ENCODE peak calls at places on chromosomes 16 and 17, in six cellular contexts. One of them, this sample, is unnamed.

GRCh38 chr16:47987136-47987535 is 168.7 kb downstream of the ABCC12 start:
- DNase-seq in fibroblast of lung: no peak
- DNase-seq in K562: no peak
- DNase-seq in thoracic aorta: no peak
- DNase-seq in body of pancreas: no peak
- DNase-seq in heart right ventricle: no peak
- DNase-seq in this sample: no peak

GRCh38 chr17:81927145-81927652 is 336 bp downstream of the MAFG start:
- DNase-seq in fibroblast of lung: no peak
- DNase-seq in heart right ventricle: no peak
- DNase-seq in K562: peak; percentile 74
- DNase-seq in body of pancreas: no peak
- DNase-seq in thoracic aorta: no peak
- DNase-seq in this sample: no peak

GRCh38 chr17:43418441-43419374 is 19.9 kb downstream of the ARL4D start:
- DNase-seq in body of pancreas: peak; percentile 27
- DNase-seq in fibroblast of lung: peak; percentile 83
- DNase-seq in thoracic aorta: no peak
- DNase-seq in K562: no peak
- DNase-seq in heart right ventricle: no peak
- DNase-seq in this sample: peak; percentile 90

GRCh38 chr17:2853111-2853721 is 57.0 kb downstream of the RAP1GAP2 start:
- DNase-seq in K562: no peak
- DNase-seq in thoracic aorta: peak; percentile 25
- DNase-seq in body of pancreas: peak; percentile 62
- DNase-seq in fibroblast of lung: peak; percentile 40
- DNase-seq in heart right ventricle: peak; percentile 68
- DNase-seq in this sample: no peak

GRCh38 chr16:68936729-68937631 is 93.6 kb downstream of the TANGO6 start:
- DNase-seq in heart right ventricle: no peak
- DNase-seq in thoracic aorta: no peak
- DNase-seq in body of pancreas: no peak
- DNase-seq in fibroblast of lung: peak; percentile 18
- DNase-seq in K562: no peak
- DNase-seq in this sample: peak; percentile 99

GRCh38 chr17:54754560-54754959 is 146.1 kb upstream of the TOM1L1 start:
- DNase-seq in body of pancreas: no peak
- DNase-seq in K562: peak; percentile 43
- DNase-seq in fibroblast of lung: no peak
- DNase-seq in thoracic aorta: no peak
- DNase-seq in heart right ventricle: no peak
- DNase-seq in this sample: no peak

GRCh38 chr17:41417576-41418015 is 6.8 kb downstream of the KRT37 start:
- DNase-seq in thoracic aorta: no peak
- DNase-seq in body of pancreas: no peak
- DNase-seq in K562: peak; percentile 54
- DNase-seq in heart right ventricle: no peak
- DNase-seq in fibroblast of lung: no peak
- DNase-seq in this sample: peak; percentile 67

GRCh38 chr16:19945934-19946333 is 61.3 kb upstream of the GPRC5B start:
- DNase-seq in fibroblast of lung: no peak
- DNase-seq in K562: no peak
- DNase-seq in body of pancreas: no peak
- DNase-seq in thoracic aorta: no peak
- DNase-seq in heart right ventricle: no peak
- DNase-seq in this sample: no peak

GRCh38 chr16:65254144-65254543 is 132.3 kb upstream of the CDH11 start:
- DNase-seq in heart right ventricle: no peak
- DNase-seq in fibroblast of lung: no peak
- DNase-seq in thoracic aorta: no peak
- DNase-seq in K562: no peak
- DNase-seq in body of pancreas: no peak
- DNase-seq in this sample: no peak

GRCh38 chr16:80449332-80449731 is 91.5 kb upstream of the DYNLRB2 start:
- DNase-seq in heart right ventricle: no peak
- DNase-seq in fibroblast of lung: no peak
- DNase-seq in K562: no peak
- DNase-seq in thoracic aorta: no peak
- DNase-seq in body of pancreas: no peak
- DNase-seq in this sample: no peak

GRCh38 chr17:12388206-12388605 is 277.5 kb upstream of the MYOCD start:
- DNase-seq in heart right ventricle: no peak
- DNase-seq in body of pancreas: no peak
- DNase-seq in K562: no peak
- DNase-seq in fibroblast of lung: peak; percentile 34
- DNase-seq in thoracic aorta: no peak
- DNase-seq in this sample: no peak

GRCh38 chr16:15811778-15812750 is 44.8 kb downstream of the MYH11 start:
- DNase-seq in fibroblast of lung: peak; percentile 84
- DNase-seq in K562: no peak
- DNase-seq in heart right ventricle: peak; percentile 44
- DNase-seq in thoracic aorta: peak; percentile 41
- DNase-seq in body of pancreas: peak; percentile 74
- DNase-seq in this sample: peak; percentile 43

GRCh38 chr17:17540935-17541639 is 44.9 kb upstream of the RASD1 start:
- DNase-seq in heart right ventricle: no peak
- DNase-seq in K562: no peak
- DNase-seq in thoracic aorta: no peak
- DNase-seq in body of pancreas: no peak
- DNase-seq in fibroblast of lung: no peak
- DNase-seq in this sample: no peak

GRCh38 chr16:50603206-50604064 is 55.2 kb downstream of the NKD1 start:
- DNase-seq in K562: no peak
- DNase-seq in heart right ventricle: no peak
- DNase-seq in thoracic aorta: peak; percentile 25
- DNase-seq in fibroblast of lung: peak; percentile 55
- DNase-seq in body of pancreas: no peak
- DNase-seq in this sample: peak; percentile 30

GRCh38 chr17:4648741-4649140 is 7.3 kb upstream of the ALOX15 start:
- DNase-seq in thoracic aorta: no peak
- DNase-seq in body of pancreas: no peak
- DNase-seq in heart right ventricle: no peak
- DNase-seq in fibroblast of lung: peak; percentile 17
- DNase-seq in K562: no peak
- DNase-seq in this sample: no peak

GRCh38 chr17:14310584-14310983 is 9.7 kb downstream of the HS3ST3B1 start:
- DNase-seq in K562: no peak
- DNase-seq in body of pancreas: no peak
- DNase-seq in heart right ventricle: peak; percentile 36
- DNase-seq in thoracic aorta: no peak
- DNase-seq in fibroblast of lung: no peak
- DNase-seq in this sample: no peak

GRCh38 chr17:10447035-10447931 is 22.1 kb downstream of the MYH4 start:
- DNase-seq in fibroblast of lung: no peak
- DNase-seq in thoracic aorta: no peak
- DNase-seq in heart right ventricle: no peak
- DNase-seq in body of pancreas: no peak
- DNase-seq in K562: no peak
- DNase-seq in this sample: no peak

GRCh38 chr17:1137465-1137894 is 42.3 kb downstream of the ABR start:
- DNase-seq in thoracic aorta: no peak
- DNase-seq in heart right ventricle: peak; percentile 36
- DNase-seq in fibroblast of lung: peak; percentile 31
- DNase-seq in body of pancreas: peak; percentile 54
- DNase-seq in K562: peak; percentile 70
- DNase-seq in this sample: no peak

GRCh38 chr17:80899402-80900268 is 92.0 kb upstream of the CHMP6 start:
- DNase-seq in K562: peak; percentile 86
- DNase-seq in thoracic aorta: no peak
- DNase-seq in heart right ventricle: no peak
- DNase-seq in body of pancreas: peak; percentile 59
- DNase-seq in fibroblast of lung: peak; percentile 37
- DNase-seq in this sample: no peak

GRCh38 chr16:65579050-65579449 is 457.2 kb upstream of the CDH11 start:
- DNase-seq in K562: no peak
- DNase-seq in body of pancreas: no peak
- DNase-seq in thoracic aorta: no peak
- DNase-seq in fibroblast of lung: no peak
- DNase-seq in heart right ventricle: no peak
- DNase-seq in this sample: no peak

GRCh38 chr17:59893617-59894100 is 738 bp downstream of the RPS6KB1 start:
- DNase-seq in body of pancreas: no peak
- DNase-seq in K562: no peak
- DNase-seq in fibroblast of lung: peak; percentile 18
- DNase-seq in thoracic aorta: no peak
- DNase-seq in heart right ventricle: no peak
- DNase-seq in this sample: no peak

GRCh38 chr17:61720016-61720795 is 129.2 kb upstream of the NACA2 start:
- DNase-seq in thoracic aorta: no peak
- DNase-seq in fibroblast of lung: peak; percentile 5
- DNase-seq in K562: no peak
- DNase-seq in heart right ventricle: no peak
- DNase-seq in body of pancreas: no peak
- DNase-seq in this sample: no peak

GRCh38 chr16:76976101-76976500 is 214.9 kb upstream of the MON1B start:
- DNase-seq in body of pancreas: no peak
- DNase-seq in heart right ventricle: no peak
- DNase-seq in thoracic aorta: no peak
- DNase-seq in fibroblast of lung: no peak
- DNase-seq in K562: no peak
- DNase-seq in this sample: no peak

GRCh38 chr16:76970745-76971099 is 220.3 kb upstream of the MON1B start:
- DNase-seq in thoracic aorta: no peak
- DNase-seq in body of pancreas: no peak
- DNase-seq in fibroblast of lung: no peak
- DNase-seq in heart right ventricle: no peak
- DNase-seq in K562: no peak
- DNase-seq in this sample: no peak

GRCh38 chr16:76964464-76965154 is 226.4 kb upstream of the MON1B start:
- DNase-seq in heart right ventricle: no peak
- DNase-seq in body of pancreas: no peak
- DNase-seq in K562: no peak
- DNase-seq in thoracic aorta: no peak
- DNase-seq in fibroblast of lung: no peak
- DNase-seq in this sample: no peak

DNA sequence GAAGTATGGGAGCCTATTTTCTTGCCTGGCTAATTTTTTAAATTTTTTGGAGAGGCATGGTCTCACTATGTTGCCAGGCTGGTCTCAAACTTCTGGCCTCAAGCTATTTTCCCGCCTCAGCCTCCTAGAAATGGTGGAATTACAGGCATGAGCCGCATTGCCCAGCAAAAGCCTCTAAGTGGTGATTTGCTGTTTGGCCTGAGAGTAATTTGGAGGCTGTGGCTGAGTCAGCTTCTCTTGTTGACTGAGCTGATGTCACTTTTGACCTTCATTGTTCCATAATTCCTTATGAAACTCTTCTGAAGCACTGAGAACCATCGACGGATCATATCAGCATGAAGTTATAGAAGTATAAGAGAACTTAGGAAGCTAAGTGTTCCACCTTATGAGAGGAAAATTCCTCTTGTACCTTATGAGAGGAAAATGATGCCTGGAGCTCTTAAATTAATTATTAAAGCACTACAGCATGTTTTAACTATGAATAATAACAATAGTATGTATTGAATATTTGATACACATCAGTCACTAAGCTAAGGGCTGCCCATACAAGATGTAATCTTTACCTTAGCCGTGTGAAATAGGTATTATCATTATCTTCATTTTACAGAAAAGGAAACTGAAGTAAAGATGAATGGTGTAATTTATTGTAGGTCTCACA is 220.8 kb upstream of the MON1B start:
- DNase-seq in heart right ventricle: no peak
- DNase-seq in K562: no peak
- DNase-seq in body of pancreas: peak; percentile 17
- DNase-seq in fibroblast of lung: peak; percentile 25
- DNase-seq in thoracic aorta: no peak
- DNase-seq in this sample: no peak
- H3K27ac ChIP-seq in heart right ventricle: no peak overlapping the region
- H3K27ac ChIP-seq in K562: no peak overlapping the region
- H3K27ac ChIP-seq in body of pancreas: no peak overlapping the region
- H3K27ac ChIP-seq in fibroblast of lung: no peak overlapping the region
- H3K27ac ChIP-seq in thoracic aorta: no peak overlapping the region
- H3K27ac ChIP-seq in this sample: no peak overlapping the region

DNA sequence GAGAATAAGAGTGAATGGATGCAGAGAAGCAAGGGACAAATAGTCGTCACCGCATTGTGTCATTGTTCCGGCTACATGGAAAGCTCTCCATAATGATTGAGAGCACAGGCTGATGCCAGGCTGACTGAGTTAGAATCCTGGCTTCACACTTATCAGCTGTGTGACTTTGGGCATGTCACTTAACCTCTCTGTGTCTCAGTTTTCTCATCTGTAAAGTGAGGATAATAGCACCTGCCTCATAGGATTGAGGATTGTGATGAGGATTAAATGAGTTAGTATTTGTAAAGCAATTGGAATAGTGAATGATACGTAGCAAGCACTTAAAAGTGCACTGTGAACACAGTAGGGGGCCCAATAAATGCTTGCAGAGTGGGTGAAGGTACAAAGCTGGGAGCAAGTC is 45.7 kb upstream of the LYRM9 start:
- DNase-seq in K562: no peak
- DNase-seq in thoracic aorta: no peak
- DNase-seq in fibroblast of lung: no peak
- DNase-seq in heart right ventricle: no peak
- DNase-seq in body of pancreas: no peak
- DNase-seq in this sample: no peak
- H3K27me3 ChIP-seq in K562: no peaks in the 10 kb centered on the region
- H3K27me3 ChIP-seq in thoracic aorta: no peaks in the 10 kb centered on the region
- H3K27me3 ChIP-seq in fibroblast of lung: peaks cover 3% of the 10 kb centered on the region
- H3K27me3 ChIP-seq in heart right ventricle: no peaks in the 10 kb centered on the region
- H3K27me3 ChIP-seq in body of pancreas: no peaks in the 10 kb centered on the region
- H3K27me3 ChIP-seq in this sample: peaks cover 15% of the 10 kb centered on the region

GRCh38 chr17:76139801-76140660 is 1.0 kb downstream of the FOXJ1 start:
- DNase-seq in fibroblast of lung: no peak
- DNase-seq in K562: peak; percentile 64
- DNase-seq in heart right ventricle: no peak
- DNase-seq in thoracic aorta: no peak
- DNase-seq in body of pancreas: peak; percentile 39
- DNase-seq in this sample: no peak
- H3K4me1 ChIP-seq in fibroblast of lung: peaks cover 4% of the 10 kb centered on the region
- H3K4me1 ChIP-seq in K562: peaks cover 5% of the 10 kb centered on the region
- H3K4me1 ChIP-seq in heart right ventricle: peaks cover 16% of the 10 kb centered on the region
- H3K4me1 ChIP-seq in thoracic aorta: no peaks in the 10 kb centered on the region
- H3K4me1 ChIP-seq in body of pancreas: peaks cover 44% of the 10 kb centered on the region
- H3K4me1 ChIP-seq in this sample: no peaks in the 10 kb centered on the region

GRCh38 chr16:86458457-86458777 is 51.9 kb upstream of the FOXF1 start:
- DNase-seq in body of pancreas: no peak
- DNase-seq in thoracic aorta: no peak
- DNase-seq in heart right ventricle: no peak
- DNase-seq in K562: no peak
- DNase-seq in fibroblast of lung: no peak
- DNase-seq in this sample: no peak
- H3K27ac ChIP-seq in body of pancreas: no peak overlapping the region
- H3K27ac ChIP-seq in thoracic aorta: no peak overlapping the region
- H3K27ac ChIP-seq in heart right ventricle: no peak overlapping the region
- H3K27ac ChIP-seq in K562: no peak overlapping the region
- H3K27ac ChIP-seq in fibroblast of lung: peak overlapping the region; percentile 59
- H3K27ac ChIP-seq in this sample: no peak overlapping the region

This sample was measured in foreskin keratinocyte.